ENCODE peak calls at places on chromosomes 4 and X, in nine cellular contexts. O is immature natural killer cell; T is fibroblast of mammary gland; A is LHCN-M2; B is choroid plexus epithelial cell; R is activated CD4-positive, alpha-beta T cell treated with anti-CD3 and anti-CD28 coated beads, Interleukin-2, amount 50 U/mL, for 1 hour; M is T-helper 22 cell; S is NCI-H1436; D is nephron progenitor cell. E is an unnamed sample.
A peak's percentile ranks its signal among the peaks of the same experiment; 100 is the strongest.

GRCh38 chrX:38206036-38206435 is 14.6 kb downstream of the SRPX start:
- DNase-seq in B (no peak), O (no peak), T (peak; percentile 84), R (no peak), D (no peak), S (no peak), A (peak; percentile 74), M (no peak), E (no peak)

GRCh38 chrX:119755981-119756533 is 2.3 kb upstream of the SOWAHD start:
- DNase-seq in M (peak; percentile 21), B (no peak), S (no peak), O (peak; percentile 79), R (peak; percentile 13), T (no peak), A (peak; percentile 84), D (no peak), E (peak; percentile 49)

GRCh38 chr4:145920205-145920604 is 18.4 kb downstream of the ZNF827 start:
- DNase-seq in B (peak; percentile 96), D (no peak), T (peak; percentile 99), A (peak; percentile 91), O (no peak), S (no peak), R (no peak), M (no peak), E (no peak)

GRCh38 chr4:1841886-1842210 is 14.1 kb downstream of the LETM1 start:
- DNase-seq in M (no peak), O (no peak), D (no peak), B (no peak), A (no peak), R (no peak), S (no peak), T (no peak), E (no peak)

GRCh38 chr4:48974979-48975640 is 11.0 kb upstream of the CWH43 start:
- DNase-seq in M (no peak), O (no peak), R (no peak), A (no peak), D (no peak), S (no peak), B (no peak), T (no peak), E (no peak)

GRCh38 chrX:54043696-54044125 is 562 bp downstream of the PHF8 start:
- DNase-seq in A (peak; percentile 10), O (no peak), R (peak; percentile 27), D (peak; percentile 52), T (peak; percentile 17), B (no peak), M (peak; percentile 12), S (no peak), E (no peak)

GRCh38 chrX:17375631-17376380 is 806 bp downstream of the NHS start:
- DNase-seq in M (no peak), D (peak; percentile 65), B (peak; percentile 28), A (peak; percentile 4), O (no peak), S (no peak), T (peak; percentile 20), R (no peak), E (no peak)

GRCh38 chrX:56233682-56234081 is 1.5 kb downstream of the KLF8 start:
- DNase-seq in B (peak; percentile 3), R (no peak), M (no peak), S (no peak), A (peak; percentile 65), T (peak; percentile 80), D (peak; percentile 6), O (no peak), E (peak; percentile 17)

GRCh38 chr4:141132689-141133145 is 552 bp downstream of the RNF150 start:
- DNase-seq in O (no peak), T (no peak), D (peak; percentile 67), A (peak; percentile 17), S (no peak), M (no peak), B (no peak), R (no peak), E (no peak)

GRCh38 chr4:142095886-142096605 is 459.7 kb downstream of the IL15 start:
- DNase-seq in R (no peak), S (no peak), D (no peak), T (peak; percentile 97), B (peak; percentile 90), O (no peak), A (peak; percentile 92), M (no peak), E (no peak)

GRCh38 chr4:1550122-1551070 is 133.7 kb downstream of the FAM53A start:
- DNase-seq in O (no peak), S (no peak), B (no peak), D (peak; percentile 63), T (no peak), R (no peak), M (no peak), A (no peak), E (no peak)

GRCh38 chrX:71163010-71163409 is 18.4 kb downstream of the NLGN3 start:
- DNase-seq in S (peak; percentile 3), A (no peak), T (no peak), D (no peak), O (no peak), M (no peak), B (no peak), R (no peak), E (no peak)

GRCh38 chr4:104592894-104593470 is 98.3 kb upstream of the CXXC4 start:
- DNase-seq in R (no peak), A (no peak), T (peak; percentile 7), D (no peak), M (no peak), O (no peak), B (peak; percentile 21), S (no peak), E (no peak)

GRCh38 chr4:26059391-26060154 is 145.6 kb downstream of the SMIM20 start:
- DNase-seq in S (no peak), O (no peak), M (no peak), R (no peak), D (no peak), T (no peak), B (no peak), A (no peak), E (no peak)

E was measured in naive B cell.